ENCODE peak calls at places on chromosomes 3 and 15, in five cellular contexts. One of them, this sample, is unnamed.
A peak's percentile ranks its signal among the peaks of the same experiment; 100 is the strongest.

GRCh38 chr3:50539887-50540286 is 27.7 kb downstream of the C3orf18 start:
- DNase-seq in GM20000: no peak
- DNase-seq in stimulated activated CD8-positive, alpha-beta memory T cell treated with anti-CD3 and anti-CD28 coated beads, Interleukin-7, amount 100 ng/mL, for 48 hours: no peak
- DNase-seq in brain microvascular endothelial cell: no peak
- DNase-seq in RWPE2: no peak
- DNase-seq in this sample: no peak

GRCh38 chr3:47414161-47414564 is 33.3 kb downstream of the PTPN23 start:
- DNase-seq in GM20000: no peak
- DNase-seq in stimulated activated CD8-positive, alpha-beta memory T cell treated with anti-CD3 and anti-CD28 coated beads, Interleukin-7, amount 100 ng/mL, for 48 hours: no peak
- DNase-seq in brain microvascular endothelial cell: no peak
- DNase-seq in RWPE2: no peak
- DNase-seq in this sample: no peak

GRCh38 chr3:47577583-47578118 is 1.0 kb downstream of the CSPG5 start:
- DNase-seq in GM20000: no peak
- DNase-seq in stimulated activated CD8-positive, alpha-beta memory T cell treated with anti-CD3 and anti-CD28 coated beads, Interleukin-7, amount 100 ng/mL, for 48 hours: no peak
- DNase-seq in brain microvascular endothelial cell: no peak
- DNase-seq in RWPE2: no peak
- DNase-seq in this sample: peak; percentile 76

GRCh38 chr15:63439536-63440264 is 58.1 kb upstream of the CA12 start:
- DNase-seq in GM20000: no peak
- DNase-seq in stimulated activated CD8-positive, alpha-beta memory T cell treated with anti-CD3 and anti-CD28 coated beads, Interleukin-7, amount 100 ng/mL, for 48 hours: no peak
- DNase-seq in brain microvascular endothelial cell: no peak
- DNase-seq in RWPE2: no peak
- DNase-seq in this sample: no peak

GRCh38 chr3:190070623-190071347 is 49.9 kb downstream of the P3H2 start:
- DNase-seq in GM20000: no peak
- DNase-seq in stimulated activated CD8-positive, alpha-beta memory T cell treated with anti-CD3 and anti-CD28 coated beads, Interleukin-7, amount 100 ng/mL, for 48 hours: no peak
- DNase-seq in brain microvascular endothelial cell: no peak
- DNase-seq in RWPE2: no peak
- DNase-seq in this sample: no peak

GRCh38 chr15:71109890-71110289 is 5.4 kb upstream of the THSD4 start:
- DNase-seq in GM20000: no peak
- DNase-seq in stimulated activated CD8-positive, alpha-beta memory T cell treated with anti-CD3 and anti-CD28 coated beads, Interleukin-7, amount 100 ng/mL, for 48 hours: no peak
- DNase-seq in brain microvascular endothelial cell: no peak
- DNase-seq in RWPE2: no peak
- DNase-seq in this sample: no peak

GRCh38 chr15:43977072-43977884 is 150.5 kb downstream of the WDR76 start:
- DNase-seq in GM20000: peak; percentile 28
- DNase-seq in stimulated activated CD8-positive, alpha-beta memory T cell treated with anti-CD3 and anti-CD28 coated beads, Interleukin-7, amount 100 ng/mL, for 48 hours: peak; percentile 44
- DNase-seq in brain microvascular endothelial cell: no peak
- DNase-seq in RWPE2: no peak
- DNase-seq in this sample: no peak

GRCh38 chr3:156005698-156006097 is 114.7 kb upstream of the KCNAB1 start:
- DNase-seq in GM20000: no peak
- DNase-seq in stimulated activated CD8-positive, alpha-beta memory T cell treated with anti-CD3 and anti-CD28 coated beads, Interleukin-7, amount 100 ng/mL, for 48 hours: no peak
- DNase-seq in brain microvascular endothelial cell: no peak
- DNase-seq in RWPE2: no peak
- DNase-seq in this sample: no peak

GRCh38 chr3:71062920-71063767 is 520.4 kb downstream of the FOXP1 start:
- DNase-seq in GM20000: peak; percentile 55
- DNase-seq in stimulated activated CD8-positive, alpha-beta memory T cell treated with anti-CD3 and anti-CD28 coated beads, Interleukin-7, amount 100 ng/mL, for 48 hours: no peak
- DNase-seq in brain microvascular endothelial cell: peak; percentile 28
- DNase-seq in RWPE2: no peak
- DNase-seq in this sample: no peak

GRCh38 chr3:120461416-120461815 is 10.6 kb upstream of the FSTL1 start:
- DNase-seq in GM20000: no peak
- DNase-seq in stimulated activated CD8-positive, alpha-beta memory T cell treated with anti-CD3 and anti-CD28 coated beads, Interleukin-7, amount 100 ng/mL, for 48 hours: no peak
- DNase-seq in brain microvascular endothelial cell: no peak
- DNase-seq in RWPE2: no peak
- DNase-seq in this sample: no peak

GRCh38 chr3:195194559-195195161 is 76.3 kb downstream of the XXYLT1 start:
- DNase-seq in GM20000: no peak
- DNase-seq in stimulated activated CD8-positive, alpha-beta memory T cell treated with anti-CD3 and anti-CD28 coated beads, Interleukin-7, amount 100 ng/mL, for 48 hours: no peak
- DNase-seq in brain microvascular endothelial cell: no peak
- DNase-seq in RWPE2: no peak
- DNase-seq in this sample: no peak

GRCh38 chr3:65497846-65498245 is 540.9 kb downstream of the MAGI1 start:
- DNase-seq in GM20000: no peak
- DNase-seq in stimulated activated CD8-positive, alpha-beta memory T cell treated with anti-CD3 and anti-CD28 coated beads, Interleukin-7, amount 100 ng/mL, for 48 hours: no peak
- DNase-seq in brain microvascular endothelial cell: no peak
- DNase-seq in RWPE2: no peak
- DNase-seq in this sample: no peak

GRCh38 chr3:183439510-183439909 is 11.1 kb upstream of the MCF2L2 start:
- DNase-seq in GM20000: no peak
- DNase-seq in stimulated activated CD8-positive, alpha-beta memory T cell treated with anti-CD3 and anti-CD28 coated beads, Interleukin-7, amount 100 ng/mL, for 48 hours: no peak
- DNase-seq in brain microvascular endothelial cell: no peak
- DNase-seq in RWPE2: no peak
- DNase-seq in this sample: no peak

GRCh38 chr15:92629276-92629974 is 26.1 kb downstream of the FAM174B start:
- DNase-seq in GM20000: no peak
- DNase-seq in stimulated activated CD8-positive, alpha-beta memory T cell treated with anti-CD3 and anti-CD28 coated beads, Interleukin-7, amount 100 ng/mL, for 48 hours: no peak
- DNase-seq in brain microvascular endothelial cell: no peak
- DNase-seq in RWPE2: peak; percentile 54
- DNase-seq in this sample: no peak

GRCh38 chr15:48856947-48857346 is 21.0 kb upstream of the EID1 start:
- DNase-seq in GM20000: no peak
- DNase-seq in stimulated activated CD8-positive, alpha-beta memory T cell treated with anti-CD3 and anti-CD28 coated beads, Interleukin-7, amount 100 ng/mL, for 48 hours: no peak
- DNase-seq in brain microvascular endothelial cell: peak; percentile 44
- DNase-seq in RWPE2: no peak
- DNase-seq in this sample: no peak

GRCh38 chr3:17143893-17144664 is 259.3 kb downstream of the PLCL2 start:
- DNase-seq in GM20000: no peak
- DNase-seq in stimulated activated CD8-positive, alpha-beta memory T cell treated with anti-CD3 and anti-CD28 coated beads, Interleukin-7, amount 100 ng/mL, for 48 hours: no peak
- DNase-seq in brain microvascular endothelial cell: no peak
- DNase-seq in RWPE2: peak; percentile 19
- DNase-seq in this sample: no peak

GRCh38 chr15:97902140-97902780 is 58.2 kb upstream of the ARRDC4 start:
- DNase-seq in GM20000: no peak
- DNase-seq in stimulated activated CD8-positive, alpha-beta memory T cell treated with anti-CD3 and anti-CD28 coated beads, Interleukin-7, amount 100 ng/mL, for 48 hours: no peak
- DNase-seq in brain microvascular endothelial cell: no peak
- DNase-seq in RWPE2: peak; percentile 75
- DNase-seq in this sample: no peak

GRCh38 chr15:63856711-63857458 is 23.1 kb upstream of the HERC1 start:
- DNase-seq in GM20000: no peak
- DNase-seq in stimulated activated CD8-positive, alpha-beta memory T cell treated with anti-CD3 and anti-CD28 coated beads, Interleukin-7, amount 100 ng/mL, for 48 hours: no peak
- DNase-seq in brain microvascular endothelial cell: peak; percentile 55
- DNase-seq in RWPE2: no peak
- DNase-seq in this sample: no peak

GRCh38 chr15:90599639-90600038 is 69.9 kb downstream of the CRTC3 start:
- DNase-seq in GM20000: no peak
- DNase-seq in stimulated activated CD8-positive, alpha-beta memory T cell treated with anti-CD3 and anti-CD28 coated beads, Interleukin-7, amount 100 ng/mL, for 48 hours: no peak
- DNase-seq in brain microvascular endothelial cell: no peak
- DNase-seq in RWPE2: no peak
- DNase-seq in this sample: no peak

GRCh38 chr3:4734454-4734853 is 241.3 kb downstream of the ITPR1 start:
- DNase-seq in GM20000: no peak
- DNase-seq in stimulated activated CD8-positive, alpha-beta memory T cell treated with anti-CD3 and anti-CD28 coated beads, Interleukin-7, amount 100 ng/mL, for 48 hours: no peak
- DNase-seq in brain microvascular endothelial cell: no peak
- DNase-seq in RWPE2: no peak
- DNase-seq in this sample: no peak

GRCh38 chr3:79517766-79518413 is 249.9 kb downstream of the ROBO1 start:
- DNase-seq in GM20000: no peak
- DNase-seq in stimulated activated CD8-positive, alpha-beta memory T cell treated with anti-CD3 and anti-CD28 coated beads, Interleukin-7, amount 100 ng/mL, for 48 hours: no peak
- DNase-seq in brain microvascular endothelial cell: peak; percentile 49
- DNase-seq in RWPE2: no peak
- DNase-seq in this sample: no peak

GRCh38 chr3:99645277-99646106 is 7.1 kb downstream of the COL8A1 start:
- DNase-seq in GM20000: peak; percentile 25
- DNase-seq in stimulated activated CD8-positive, alpha-beta memory T cell treated with anti-CD3 and anti-CD28 coated beads, Interleukin-7, amount 100 ng/mL, for 48 hours: no peak
- DNase-seq in brain microvascular endothelial cell: peak; percentile 52
- DNase-seq in RWPE2: no peak
- DNase-seq in this sample: no peak

GRCh38 chr3:114014211-114014610 is 42.1 kb downstream of the CCDC191 start:
- DNase-seq in GM20000: no peak
- DNase-seq in stimulated activated CD8-positive, alpha-beta memory T cell treated with anti-CD3 and anti-CD28 coated beads, Interleukin-7, amount 100 ng/mL, for 48 hours: no peak
- DNase-seq in brain microvascular endothelial cell: no peak
- DNase-seq in RWPE2: no peak
- DNase-seq in this sample: no peak

GRCh38 chr3:185815391-185816282 is 9.2 kb downstream of the IGF2BP2 start:
- DNase-seq in GM20000: no peak
- DNase-seq in stimulated activated CD8-positive, alpha-beta memory T cell treated with anti-CD3 and anti-CD28 coated beads, Interleukin-7, amount 100 ng/mL, for 48 hours: no peak
- DNase-seq in brain microvascular endothelial cell: no peak
- DNase-seq in RWPE2: no peak
- DNase-seq in this sample: no peak

GRCh38 chr15:79003301-79003700 is 58.5 kb upstream of the CTSH start:
- DNase-seq in GM20000: no peak
- DNase-seq in stimulated activated CD8-positive, alpha-beta memory T cell treated with anti-CD3 and anti-CD28 coated beads, Interleukin-7, amount 100 ng/mL, for 48 hours: no peak
- DNase-seq in brain microvascular endothelial cell: peak; percentile 32
- DNase-seq in RWPE2: no peak
- DNase-seq in this sample: peak; percentile 43

GRCh38 chr15:65904301-65904700 is 35.0 kb downstream of the RAB11A start:
- DNase-seq in GM20000: no peak
- DNase-seq in stimulated activated CD8-positive, alpha-beta memory T cell treated with anti-CD3 and anti-CD28 coated beads, Interleukin-7, amount 100 ng/mL, for 48 hours: no peak
- DNase-seq in brain microvascular endothelial cell: peak; percentile 31
- DNase-seq in RWPE2: no peak
- DNase-seq in this sample: no peak

GRCh38 chr3:50370594-50370993 is 11.3 kb upstream of the TMEM115 start:
- DNase-seq in GM20000: no peak
- DNase-seq in stimulated activated CD8-positive, alpha-beta memory T cell treated with anti-CD3 and anti-CD28 coated beads, Interleukin-7, amount 100 ng/mL, for 48 hours: no peak
- DNase-seq in brain microvascular endothelial cell: peak; percentile 38
- DNase-seq in RWPE2: no peak
- DNase-seq in this sample: no peak

GRCh38 chr15:38224486-38224885 is 28.1 kb upstream of the SPRED1 start:
- DNase-seq in GM20000: no peak
- DNase-seq in stimulated activated CD8-positive, alpha-beta memory T cell treated with anti-CD3 and anti-CD28 coated beads, Interleukin-7, amount 100 ng/mL, for 48 hours: no peak
- DNase-seq in brain microvascular endothelial cell: no peak
- DNase-seq in RWPE2: no peak
- DNase-seq in this sample: no peak

GRCh38 chr3:187025656-187026320 is 95.5 kb downstream of the ST6GAL1 start:
- DNase-seq in GM20000: no peak
- DNase-seq in stimulated activated CD8-positive, alpha-beta memory T cell treated with anti-CD3 and anti-CD28 coated beads, Interleukin-7, amount 100 ng/mL, for 48 hours: peak; percentile 11
- DNase-seq in brain microvascular endothelial cell: no peak
- DNase-seq in RWPE2: no peak
- DNase-seq in this sample: no peak

GRCh38 chr3:51711352-51712019 is 4.6 kb downstream of the GRM2 start:
- DNase-seq in GM20000: peak; percentile 10
- DNase-seq in stimulated activated CD8-positive, alpha-beta memory T cell treated with anti-CD3 and anti-CD28 coated beads, Interleukin-7, amount 100 ng/mL, for 48 hours: no peak
- DNase-seq in brain microvascular endothelial cell: no peak
- DNase-seq in RWPE2: peak; percentile 16
- DNase-seq in this sample: peak; percentile 51

GRCh38 chr3:52093751-52094525 is 37.6 kb upstream of the DUSP7 start:
- DNase-seq in GM20000: no peak
- DNase-seq in stimulated activated CD8-positive, alpha-beta memory T cell treated with anti-CD3 and anti-CD28 coated beads, Interleukin-7, amount 100 ng/mL, for 48 hours: no peak
- DNase-seq in brain microvascular endothelial cell: peak; percentile 63
- DNase-seq in RWPE2: no peak
- DNase-seq in this sample: peak; percentile 88

GRCh38 chr15:100572362-100572983 is 29.5 kb downstream of the LINS1 start:
- DNase-seq in GM20000: no peak
- DNase-seq in stimulated activated CD8-positive, alpha-beta memory T cell treated with anti-CD3 and anti-CD28 coated beads, Interleukin-7, amount 100 ng/mL, for 48 hours: no peak
- DNase-seq in brain microvascular endothelial cell: no peak
- DNase-seq in RWPE2: no peak
- DNase-seq in this sample: no peak

GRCh38 chr3:99751649-99752048 is 66.0 kb upstream of the CMSS1 start:
- DNase-seq in GM20000: no peak
- DNase-seq in stimulated activated CD8-positive, alpha-beta memory T cell treated with anti-CD3 and anti-CD28 coated beads, Interleukin-7, amount 100 ng/mL, for 48 hours: no peak
- DNase-seq in brain microvascular endothelial cell: peak; percentile 21
- DNase-seq in RWPE2: no peak
- DNase-seq in this sample: no peak